ENCODE peak calls at places on chromosomes 13 and 19, in nine cellular contexts. Z, P, B, A, N, W, S, Y and Q are unnamed samples.
A peak's percentile ranks its signal among the peaks of the same experiment; 100 is the strongest.

GRCh38 chr13:26663801-26664200 is 96.8 kb downstream of the GPR12 start:
- DNase-seq in Z (no peak), P (no peak), B (no peak), A (no peak), N (no peak), W (no peak), S (no peak), Y (no peak), Q (no peak)

GRCh38 chr13:113951246-113951999 is 22.5 kb downstream of the C13orf46 start:
- DNase-seq in Z (peak; percentile 64), P (peak; percentile 62), B (no peak), A (no peak), N (peak; percentile 69), W (no peak), S (peak; percentile 23), Y (no peak), Q (peak; percentile 51)

GRCh38 chr19:5141278-5141925 is 172.5 kb downstream of the KDM4B start:
- DNase-seq in Z (no peak), P (no peak), B (no peak), A (no peak), N (no peak), W (no peak), S (no peak), Y (no peak), Q (no peak)

GRCh38 chr13:99984134-99984462 is 2.5 kb downstream of the ZIC2 start:
- DNase-seq in Z (no peak), P (no peak), B (no peak), A (no peak), N (peak; percentile 44), W (no peak), S (no peak), Y (no peak), Q (no peak)

GRCh38 chr13:27472441-27472840 is 22.1 kb upstream of the MTIF3 start:
- DNase-seq in Z (no peak), P (no peak), B (no peak), A (no peak), N (no peak), W (no peak), S (no peak), Y (no peak), Q (no peak)

GRCh38 chr19:19461671-19462622 is 53.4 kb downstream of the TSSK6 start:
- DNase-seq in Z (peak; percentile 72), P (peak; percentile 63), B (peak; percentile 27), A (no peak), N (peak; percentile 86), W (no peak), S (no peak), Y (no peak), Q (no peak)

GRCh38 chr19:1244693-1245451 is 3.3 kb downstream of the ATP5F1D start:
- DNase-seq in Z (no peak), P (no peak), B (no peak), A (no peak), N (no peak), W (no peak), S (no peak), Y (no peak), Q (no peak)

GRCh38 chr19:29519146-29519545 is 6.6 kb upstream of the VSTM2B start:
- DNase-seq in Z (peak; percentile 10), P (no peak), B (no peak), A (no peak), N (no peak), W (no peak), S (no peak), Y (no peak), Q (no peak)

GRCh38 chr13:98300956-98301641 is 124.0 kb upstream of the RNF113B start:
- DNase-seq in Z (no peak), P (no peak), B (no peak), A (no peak), N (no peak), W (no peak), S (peak; percentile 16), Y (no peak), Q (no peak)

GRCh38 chr19:12156254-12157058 is at the start of gene ZNF625:
- DNase-seq in Z (peak; percentile 97), P (peak; percentile 88), B (peak; percentile 85), A (peak; percentile 1), N (peak; percentile 97), W (no peak), S (peak; percentile 84), Y (no peak), Q (no peak)